ENCODE peak calls at places on chromosomes 2 and 18, in seven cellular contexts. D is A549, H is ovary, Z is heart left ventricle, L is breast epithelium, O is IMR-90, J is stomach. C is an unnamed sample.
A peak's percentile ranks its signal among the peaks of the same experiment; 100 is the strongest.

GRCh38 chr2:118168606-118169005 is 80.3 kb downstream of the INSIG2 start:
- DNase-seq in D (no peak), H (no peak), Z (no peak), L (no peak), O (no peak), J (no peak), C (no peak)

GRCh38 chr2:157758586-157758985 is 117.5 kb downstream of the ACVR1 start:
- DNase-seq in D (no peak), H (no peak), Z (no peak), L (no peak), O (no peak), J (no peak), C (no peak)

GRCh38 chr2:180905002-180905401 is 75.4 kb upstream of the UBE2E3 start:
- DNase-seq in D (no peak), H (no peak), Z (no peak), L (no peak), O (peak; percentile 19), J (no peak), C (no peak)

GRCh38 chr2:140567734-140568133 is 1563.1 kb downstream of the LRP1B start:
- DNase-seq in D (no peak), H (no peak), Z (no peak), L (no peak), O (peak; percentile 20), J (no peak), C (no peak)

GRCh38 chr2:191976436-191976835 is 129.5 kb upstream of the CAVIN2 start:
- DNase-seq in D (peak; percentile 1), H (no peak), Z (no peak), L (no peak), O (peak; percentile 75), J (no peak), C (no peak)

GRCh38 chr2:126751477-126751876 is 95.5 kb downstream of the GYPC start:
- DNase-seq in D (no peak), H (no peak), Z (no peak), L (no peak), O (no peak), J (no peak), C (no peak)

GRCh38 chr2:5839563-5839962 is 147.4 kb downstream of the SOX11 start:
- DNase-seq in D (no peak), H (no peak), Z (no peak), L (no peak), O (no peak), J (no peak), C (no peak)

GRCh38 chr18:77559274-77559910 is 309.7 kb downstream of the GALR1 start:
- DNase-seq in D (no peak), H (no peak), Z (no peak), L (no peak), O (no peak), J (no peak), C (no peak)

GRCh38 chr18:23226930-23227728 is 91.8 kb downstream of the CABLES1 start:
- DNase-seq in D (no peak), H (peak; percentile 73), Z (peak; percentile 46), L (no peak), O (peak; percentile 94), J (no peak), C (peak; percentile 86)

GRCh38 chr18:23226386-23226785 is 91.1 kb downstream of the CABLES1 start:
- DNase-seq in D (no peak), H (no peak), Z (no peak), L (no peak), O (peak; percentile 61), J (no peak), C (no peak)

GRCh38 chr18:23229472-23229871 is 94.2 kb downstream of the CABLES1 start:
- DNase-seq in D (no peak), H (no peak), Z (no peak), L (no peak), O (peak; percentile 50), J (no peak), C (no peak)

GRCh38 chr18:23228102-23229051 is 93.1 kb downstream of the CABLES1 start:
- DNase-seq in D (no peak), H (no peak), Z (peak; percentile 39), L (no peak), O (peak; percentile 75), J (no peak), C (no peak)

GRCh38 chr18:23227729-23228075 is 92.4 kb downstream of the CABLES1 start:
- DNase-seq in D (no peak), H (no peak), Z (no peak), L (no peak), O (no peak), J (peak; percentile 37), C (no peak)
- H3K27ac ChIP-seq in D (no peak overlapping the region), H (peak overlapping the region; percentile 53), Z (peak overlapping the region; percentile 78), L (peak overlapping the region; percentile 88), O (peak overlapping the region; percentile 90), J (peak overlapping the region; percentile 84), C (peak overlapping the region; percentile 68)

GRCh38 chr2:238427435-238428162 is 872 bp downstream of the ASB1 start:
- DNase-seq in D (no peak), H (no peak), Z (no peak), L (no peak), O (peak; percentile 15), J (peak; percentile 18), C (peak; percentile 53)

GRCh38 chr2:238425505-238425978 is 1.2 kb upstream of the ASB1 start:
- DNase-seq in D (no peak), H (no peak), Z (no peak), L (no peak), O (no peak), J (peak; percentile 1), C (no peak)

GRCh38 chr2:238425979-238426567 is 654 bp upstream of the ASB1 start:
- DNase-seq in D (peak; percentile 50), H (peak; percentile 43), Z (no peak), L (no peak), O (peak; percentile 68), J (peak; percentile 25), C (no peak)

GRCh38 chr2:238428866-238429265 is 2.1 kb downstream of the ASB1 start:
- DNase-seq in D (no peak), H (no peak), Z (no peak), L (no peak), O (peak; percentile 21), J (no peak), C (no peak)

GRCh38 chr2:238426568-238427434 is at the start of gene ASB1:
- DNase-seq in D (peak; percentile 76), H (peak; percentile 83), Z (peak; percentile 83), L (peak; percentile 72), O (peak; percentile 85), J (peak; percentile 71), C (peak; percentile 87)
- TF ChIP-seq POLR2A in D (peak; percentile 46), H (peak; percentile 20), Z (no peak), L (no peak), O (peak; percentile 88), J (no peak), C (no peak)

GRCh38 chr2:190636362-190636761 is 12.5 kb upstream of the NAB1 start:
- DNase-seq in D (peak; percentile 72), H (no peak), Z (no peak), L (no peak), O (peak; percentile 75), J (no peak), C (no peak)

GRCh38 chr2:190635781-190636180 is 13.1 kb upstream of the NAB1 start:
- DNase-seq in D (peak; percentile 49), H (no peak), Z (no peak), L (no peak), O (no peak), J (no peak), C (no peak)

GRCh38 chr2:190640124-190640523 is 8.8 kb upstream of the NAB1 start:
- DNase-seq in D (no peak), H (no peak), Z (no peak), L (no peak), O (peak; percentile 39), J (no peak), C (no peak)

GRCh38 chr2:190637331-190637734 is 11.6 kb upstream of the NAB1 start:
- DNase-seq in D (peak; percentile 49), H (no peak), Z (no peak), L (no peak), O (peak; percentile 66), J (no peak), C (no peak)

DNA sequence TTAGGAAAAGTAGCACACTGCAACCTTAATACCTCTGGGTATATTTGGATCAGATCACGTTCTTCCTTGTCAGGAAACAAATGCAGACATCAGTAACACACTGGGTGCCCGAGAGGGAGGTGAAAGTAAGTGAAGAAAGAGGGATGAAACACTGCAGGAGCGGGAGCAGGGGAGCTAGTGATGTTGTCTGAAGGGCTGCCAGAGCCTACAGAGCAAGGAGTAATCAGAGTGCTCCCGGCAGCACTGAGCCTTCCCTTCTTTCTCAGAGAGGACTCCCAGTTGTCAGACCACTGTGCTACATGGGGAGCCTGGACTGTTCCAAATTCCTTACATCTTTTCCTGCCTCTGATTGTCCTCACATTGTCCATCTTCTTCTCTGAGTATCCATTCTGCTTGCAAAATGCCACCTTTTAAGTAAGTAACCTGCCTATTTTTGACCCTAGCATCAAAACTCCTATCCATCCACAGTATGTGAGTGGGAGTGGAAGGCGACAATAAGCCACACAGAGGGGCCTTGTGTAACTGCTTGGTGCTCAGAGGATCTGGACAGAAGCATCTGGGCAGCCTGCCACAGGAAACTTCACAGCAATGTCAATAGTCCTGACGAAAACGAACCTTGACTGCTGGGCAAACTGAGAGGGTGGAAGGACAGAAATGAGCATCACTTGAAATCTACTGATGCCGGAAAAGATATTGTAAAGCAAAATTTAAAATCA is 10.8 kb upstream of the NAB1 start:
- DNase-seq in D (peak; percentile 46), H (no peak), Z (peak; percentile 59), L (peak; percentile 34), O (no peak), J (peak; percentile 38), C (no peak)
- H3K27ac ChIP-seq in D (peak overlapping the region; percentile 78), H (no peak overlapping the region), Z (peak overlapping the region; percentile 74), L (peak overlapping the region; percentile 78), O (no peak overlapping the region), J (peak overlapping the region; percentile 59), C (peak overlapping the region; percentile 44)

DNA sequence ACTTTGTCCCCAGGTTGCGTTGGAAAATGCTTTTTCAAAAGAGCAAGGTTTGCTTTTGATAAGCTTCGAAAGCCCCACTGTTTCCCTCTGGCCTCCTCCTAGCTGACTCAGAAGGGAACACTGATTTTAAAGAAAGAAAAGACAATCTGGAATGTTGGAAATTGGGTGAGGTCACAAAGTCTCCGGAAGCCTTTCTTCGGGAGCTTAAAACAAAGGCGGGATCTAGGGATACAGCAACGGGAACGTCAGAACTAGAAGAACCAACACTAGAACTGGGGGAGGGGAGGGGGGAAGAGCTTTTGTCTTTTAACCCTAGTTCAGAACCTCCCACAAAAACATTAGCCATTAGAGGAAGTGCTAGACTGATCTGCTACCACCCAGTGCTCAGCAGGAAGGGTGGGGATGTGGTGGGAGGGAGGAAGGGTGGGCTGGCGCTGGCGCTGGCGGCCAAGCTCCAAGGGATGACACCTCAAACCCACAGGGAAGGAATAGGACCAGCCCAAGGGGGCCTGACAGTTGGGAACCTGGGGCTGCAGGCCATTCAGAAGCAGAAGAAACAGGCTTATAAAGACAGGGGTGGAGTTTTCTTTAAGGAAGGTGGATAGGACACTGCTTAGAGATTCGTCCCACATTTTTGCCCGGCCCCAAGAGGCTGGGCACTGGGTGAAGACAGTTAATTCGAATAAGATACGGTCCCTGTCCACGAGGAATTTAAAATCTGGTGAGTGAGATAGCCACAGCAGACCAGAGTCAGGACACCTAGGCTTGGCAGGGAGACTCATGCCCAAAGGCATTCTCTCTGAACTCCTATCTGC is 1.7 kb downstream of the TMSB10 start:
- DNase-seq in D (peak; percentile 96), H (peak; percentile 68), Z (peak; percentile 77), L (peak; percentile 50), O (peak; percentile 75), J (no peak), C (peak; percentile 88)
- TF ChIP-seq POLR2A in D (peak; percentile 65), H (no peak), Z (no peak), L (no peak), O (peak; percentile 45), J (no peak), C (no peak)